ENCODE peak calls at places on chromosomes 13 and 19, in five cellular contexts. One of them, this sample, is unnamed.

GRCh38 chr13:48506092-48506701 is 26.7 kb downstream of the RCBTB2 start:
- DNase-seq in endothelial cell: no peak
- DNase-seq in stimulated activated CD4-positive, alpha-beta T cell treated with anti-CD3 and anti-CD28 coated beads, Interleukin-1b, Interleukin-23, amount 100 ng/mL, for 24 hours: no peak
- DNase-seq in NCI-H2081: no peak
- DNase-seq in GM12878: no peak
- DNase-seq in this sample: no peak

GRCh38 chr19:49362048-49362925 is at the start of gene TEAD2:
- DNase-seq in stimulated activated CD4-positive, alpha-beta T cell treated with anti-CD3 and anti-CD28 coated beads, Interleukin-1b, Interleukin-23, amount 100 ng/mL, for 24 hours: no peak
- DNase-seq in GM12878: no peak
- DNase-seq in NCI-H2081: no peak
- DNase-seq in endothelial cell: peak
- DNase-seq in this sample: peak

GRCh38 chr19:8592231-8593009 is 15.2 kb upstream of the MYO1F start:
- DNase-seq in endothelial cell: peak
- DNase-seq in stimulated activated CD4-positive, alpha-beta T cell treated with anti-CD3 and anti-CD28 coated beads, Interleukin-1b, Interleukin-23, amount 100 ng/mL, for 24 hours: peak
- DNase-seq in GM12878: no peak
- DNase-seq in NCI-H2081: no peak
- DNase-seq in this sample: peak

GRCh38 chr19:3479177-3479818 is 1.0 kb downstream of the SMIM24 start:
- DNase-seq in endothelial cell: no peak
- DNase-seq in stimulated activated CD4-positive, alpha-beta T cell treated with anti-CD3 and anti-CD28 coated beads, Interleukin-1b, Interleukin-23, amount 100 ng/mL, for 24 hours: no peak
- DNase-seq in GM12878: no peak
- DNase-seq in NCI-H2081: no peak
- DNase-seq in this sample: peak

GRCh38 chr19:42252365-42253244 is 2.3 kb downstream of the ERF start:
- DNase-seq in NCI-H2081: no peak
- DNase-seq in GM12878: no peak
- DNase-seq in stimulated activated CD4-positive, alpha-beta T cell treated with anti-CD3 and anti-CD28 coated beads, Interleukin-1b, Interleukin-23, amount 100 ng/mL, for 24 hours: no peak
- DNase-seq in endothelial cell: no peak
- DNase-seq in this sample: peak

GRCh38 chr19:46975918-46976782 is 43.5 kb upstream of the NPAS1 start:
- DNase-seq in NCI-H2081: peak
- DNase-seq in endothelial cell: no peak
- DNase-seq in GM12878: no peak
- DNase-seq in stimulated activated CD4-positive, alpha-beta T cell treated with anti-CD3 and anti-CD28 coated beads, Interleukin-1b, Interleukin-23, amount 100 ng/mL, for 24 hours: no peak
- DNase-seq in this sample: peak

GRCh38 chr19:3531716-3532115 is 7.3 kb upstream of the TEKTIP1 start:
- DNase-seq in NCI-H2081: no peak
- DNase-seq in stimulated activated CD4-positive, alpha-beta T cell treated with anti-CD3 and anti-CD28 coated beads, Interleukin-1b, Interleukin-23, amount 100 ng/mL, for 24 hours: no peak
- DNase-seq in GM12878: no peak
- DNase-seq in endothelial cell: no peak
- DNase-seq in this sample: no peak

GRCh38 chr19:55482128-55482961 is 2.6 kb upstream of the NAT14 start:
- DNase-seq in GM12878: no peak
- DNase-seq in NCI-H2081: no peak
- DNase-seq in endothelial cell: no peak
- DNase-seq in stimulated activated CD4-positive, alpha-beta T cell treated with anti-CD3 and anti-CD28 coated beads, Interleukin-1b, Interleukin-23, amount 100 ng/mL, for 24 hours: no peak
- DNase-seq in this sample: no peak

GRCh38 chr19:6730153-6730804 is 7.1 kb downstream of the GPR108 start:
- DNase-seq in stimulated activated CD4-positive, alpha-beta T cell treated with anti-CD3 and anti-CD28 coated beads, Interleukin-1b, Interleukin-23, amount 100 ng/mL, for 24 hours: no peak
- DNase-seq in NCI-H2081: no peak
- DNase-seq in endothelial cell: no peak
- DNase-seq in GM12878: no peak
- DNase-seq in this sample: no peak

GRCh38 chr19:13850910-13851753 is 25.8 kb upstream of the NANOS3 start:
- DNase-seq in stimulated activated CD4-positive, alpha-beta T cell treated with anti-CD3 and anti-CD28 coated beads, Interleukin-1b, Interleukin-23, amount 100 ng/mL, for 24 hours: no peak
- DNase-seq in GM12878: no peak
- DNase-seq in NCI-H2081: no peak
- DNase-seq in endothelial cell: no peak
- DNase-seq in this sample: peak

This sample was measured in LHCN-M2.